ENCODE peak calls at places on chromosomes 3 and 15, in four cellular contexts. H, R, X and P are unnamed samples.

GRCh38 chr3:79521221-79521848 is 246.5 kb downstream of the ROBO1 start:
- DNase-seq in X (no peak), H (peak; percentile 62), R (peak; percentile 72), P (peak; percentile 39)

GRCh38 chr3:162945626-162946025 is 1449.0 kb downstream of the OTOL1 start:
- DNase-seq in H (no peak), X (no peak), R (no peak), P (no peak)

GRCh38 chr15:61750271-61751084 is 309.8 kb downstream of the VPS13C start:
- DNase-seq in H (no peak), R (no peak), X (no peak), P (no peak)

GRCh38 chr3:187943677-187944390 is 198.6 kb upstream of the BCL6 start:
- DNase-seq in X (no peak), R (peak; percentile 24), H (no peak), P (no peak)

GRCh38 chr3:41137686-41138111 is 61.6 kb upstream of the CTNNB1 start:
- DNase-seq in R (no peak), H (no peak), X (no peak), P (no peak)

GRCh38 chr3:188349276-188349962 is 195.5 kb downstream of the LPP start:
- DNase-seq in X (no peak), H (peak; percentile 53), R (peak; percentile 52), P (no peak)

GRCh38 chr15:69253156-69253555 is 45.6 kb upstream of the PAQR5 start:
- DNase-seq in H (peak; percentile 88), X (no peak), R (no peak), P (no peak)

GRCh38 chr3:56197991-56198390 is 270.3 kb downstream of the ERC2 start:
- DNase-seq in H (no peak), X (no peak), R (no peak), P (no peak)

GRCh38 chr3:197952440-197952839 is 2.5 kb downstream of the RPL35A start:
- DNase-seq in X (no peak), R (no peak), H (no peak), P (no peak)

GRCh38 chr3:197953881-197954280 is 3.9 kb downstream of the RPL35A start:
- DNase-seq in H (peak; percentile 78), R (no peak), X (no peak), P (no peak)

GRCh38 chr3:197950661-197951029 is 655 bp downstream of the RPL35A start:
- DNase-seq in R (no peak), H (no peak), X (no peak), P (no peak)

GRCh38 chr3:197951392-197951990 is 1.5 kb downstream of the RPL35A start:
- DNase-seq in H (no peak), R (no peak), X (no peak), P (no peak)

GRCh38 chr3:197953325-197953724 is 3.3 kb downstream of the RPL35A start:
- DNase-seq in H (no peak), X (no peak), R (no peak), P (no peak)
- H3K4me3 ChIP-seq in H (no peak overlapping the region), X (no peak overlapping the region), R (peak overlapping the region; percentile 91), P (no peak overlapping the region)

GRCh38 chr3:50299929-50300680 is 900 bp upstream of the HYAL3 start:
- DNase-seq in R (no peak), H (peak; percentile 40), X (no peak), P (no peak)

GRCh38 chr3:50304601-50305000 is 1.2 kb upstream of the HYAL1 start:
- DNase-seq in X (no peak), H (no peak), R (no peak), P (no peak)

GRCh38 chr3:50302095-50303037 is 1.0 kb downstream of the HYAL1 start:
- DNase-seq in X (no peak), R (no peak), H (no peak), P (no peak)

GRCh38 chr3:50300681-50301254 is 1.6 kb upstream of the HYAL3 start:
- DNase-seq in X (no peak), R (no peak), H (no peak), P (no peak)

DNA sequence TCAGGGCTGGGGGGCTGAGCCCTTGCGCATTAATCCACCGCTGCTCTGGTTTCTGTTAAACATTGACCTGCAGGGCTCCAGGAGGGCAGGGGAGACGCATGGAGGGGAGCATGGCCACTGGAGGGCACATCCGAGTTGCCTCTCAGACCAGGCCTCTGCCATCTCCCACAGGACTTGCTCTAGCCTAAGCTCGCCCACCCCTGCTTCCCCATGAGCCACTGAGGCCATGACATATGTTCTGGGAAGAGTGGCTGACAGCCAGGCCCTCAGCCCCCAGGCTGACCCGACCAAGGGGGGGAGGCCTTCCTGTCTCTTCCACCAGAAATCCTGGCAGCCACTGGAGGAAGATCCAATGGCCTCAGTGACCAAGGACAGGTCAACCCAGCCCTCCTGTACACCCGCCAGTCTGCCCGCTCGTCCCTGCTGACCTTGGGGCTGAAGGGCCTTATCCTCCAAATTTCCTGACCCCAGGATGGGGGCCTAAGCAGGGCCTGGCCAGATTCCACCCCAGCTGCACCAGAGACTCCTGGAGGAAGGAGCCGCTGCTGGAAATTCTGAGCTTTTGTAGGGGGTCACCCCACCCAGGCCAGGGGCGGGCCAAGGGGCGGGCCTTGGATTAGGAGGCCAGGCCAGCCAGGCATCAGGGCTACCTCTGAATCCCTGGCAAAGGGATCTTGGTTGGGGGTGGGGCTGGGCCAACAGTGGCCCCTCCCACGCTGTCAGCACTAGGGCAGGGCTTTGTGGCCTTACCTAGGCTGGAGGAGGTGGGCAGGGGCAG is at the start of gene HYAL1:
- DNase-seq in H (peak; percentile 36), R (peak; percentile 89), X (no peak), P (no peak)
- H3K4me3 ChIP-seq in H (no peak within 1 kb of the TSS), R (peak within 1 kb of the TSS; percentile 36), X (peak within 1 kb of the TSS; percentile 33), P (no peak within 1 kb of the TSS)

DNA sequence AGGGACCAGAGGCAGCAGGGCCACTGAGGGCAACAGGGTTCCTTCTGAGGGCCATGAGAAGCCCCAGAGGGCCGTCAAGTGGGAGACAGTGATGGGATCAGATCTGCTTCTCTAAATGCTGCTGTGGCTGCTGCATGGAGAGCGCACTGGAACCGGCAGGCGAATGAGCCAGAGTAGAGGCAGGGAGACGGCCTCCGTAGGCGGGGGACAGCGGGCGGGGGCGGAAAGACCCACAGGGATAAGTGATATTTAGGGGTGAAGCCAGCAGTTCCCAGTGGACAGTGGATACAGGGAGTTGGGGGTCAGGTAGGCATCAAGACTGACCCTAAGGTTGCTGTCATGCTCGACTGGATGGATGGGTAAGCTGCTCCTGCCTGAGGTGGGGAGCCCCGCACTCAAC is 45.0 kb downstream of the GLDN start:
- DNase-seq in R (no peak), X (no peak), H (no peak), P (no peak)
- H3K4me3 ChIP-seq in R (no peak overlapping the region), X (no peak overlapping the region), H (no peak overlapping the region), P (no peak overlapping the region)

DNA sequence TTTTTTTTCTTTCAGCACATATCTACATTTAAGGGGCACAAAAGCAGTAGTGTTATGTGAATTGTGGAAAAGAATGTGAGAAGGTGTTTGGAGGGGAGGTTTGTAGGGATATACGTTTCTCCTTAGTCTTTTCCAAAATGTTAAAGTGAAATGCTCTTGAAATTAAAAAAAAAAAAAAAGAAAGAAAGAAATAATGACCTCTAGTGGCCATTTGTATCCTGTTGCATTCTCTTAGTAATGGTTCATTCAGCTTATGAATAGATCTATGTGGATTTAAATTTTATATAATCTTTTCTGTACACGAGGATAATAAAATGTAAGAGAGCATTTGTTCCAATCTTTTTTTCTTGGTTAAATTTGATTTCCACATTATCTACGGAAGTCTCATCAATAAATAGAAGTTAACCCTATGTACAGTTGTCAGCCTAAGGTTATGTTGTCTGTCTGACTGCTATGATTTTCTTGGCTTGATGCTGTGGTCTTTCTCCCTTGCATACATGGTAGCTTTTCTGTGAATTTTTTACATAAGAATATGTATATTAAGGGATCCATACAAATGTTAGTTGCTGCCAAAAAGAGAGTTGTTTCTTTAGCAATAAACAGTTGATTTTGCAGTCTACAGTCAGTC is 1.7 kb downstream of the P2RY13 start:
- DNase-seq in X (no peak), H (peak; percentile 44), R (peak; percentile 51), P (peak; percentile 8)
- H3K4me3 ChIP-seq in X (no peak overlapping the region), H (no peak overlapping the region), R (no peak overlapping the region), P (no peak overlapping the region)